ENCODE peak calls at places on chromosomes 1 and 21, in eight cellular contexts. P, J, X, Q, I, C, B and W are unnamed samples. For H3K36me3, the result is how much of the 10 kb centered on the place peaks cover.

GRCh38 chr21:44874240-44874496 is 678 bp upstream of the PTTG1IP start:
- DNase-seq in P (no peak), J (no peak), X (no peak), Q (no peak), I (no peak), C (no peak), B (no peak), W (no peak)

GRCh38 chr1:145714524-145715111 is 4.7 kb upstream of the CD160 start:
- DNase-seq in P (no peak), J (no peak), X (no peak), Q (peak), I (no peak), C (no peak), B (no peak), W (no peak)

GRCh38 chr1:156836892-156837291 is 20.2 kb upstream of the SH2D2A start:
- DNase-seq in P (no peak), J (no peak), X (no peak), Q (no peak), I (no peak), C (no peak), B (no peak), W (no peak)

GRCh38 chr1:236147521-236148470 is 5.5 kb downstream of the GPR137B start:
- DNase-seq in P (no peak), J (no peak), X (no peak), Q (no peak), I (no peak), C (no peak), B (no peak), W (no peak)

GRCh38 chr1:2824999-2825398 is 23.5 kb upstream of the TTC34 start:
- DNase-seq in P (no peak), J (no peak), X (no peak), Q (no peak), I (no peak), C (no peak), B (no peak), W (no peak)

GRCh38 chr1:221829327-221830011 is 87.6 kb upstream of the DUSP10 start:
- DNase-seq in P (peak), J (peak), X (no peak), Q (no peak), I (no peak), C (no peak), B (no peak), W (no peak)

GRCh38 chr1:208431721-208432120 is 187.5 kb upstream of the PLXNA2 start:
- DNase-seq in P (peak), J (peak), X (no peak), Q (no peak), I (no peak), C (no peak), B (no peak), W (no peak)

GRCh38 chr1:113253979-113254378 is 136.3 kb upstream of the MAGI3 start:
- DNase-seq in P (no peak), J (no peak), X (no peak), Q (no peak), I (no peak), C (no peak), B (no peak), W (no peak)

GRCh38 chr1:68269637-68270430 is 37.5 kb upstream of the WLS start:
- DNase-seq in P (peak), J (peak), X (no peak), Q (no peak), I (no peak), C (no peak), B (peak), W (no peak)

GRCh38 chr1:172533511-172534116 is 664 bp downstream of the SUCO start:
- DNase-seq in P (peak), J (peak), X (peak), Q (no peak), I (peak), C (no peak), B (peak), W (peak)

GRCh38 chr21:44329086-44329889 is 9.9 kb downstream of the CFAP410 start:
- DNase-seq in P (no peak), J (no peak), X (no peak), Q (no peak), I (no peak), C (no peak), B (no peak), W (peak)

GRCh38 chr1:40344597-40344996 is 27.5 kb upstream of the COL9A2 start:
- DNase-seq in P (no peak), J (peak), X (peak), Q (peak), I (no peak), C (peak), B (no peak), W (peak)

GRCh38 chr1:223045164-223045957 is 97.7 kb downstream of the TLR5 start:
- DNase-seq in P (no peak), J (no peak), X (no peak), Q (no peak), I (no peak), C (no peak), B (no peak), W (no peak)

GRCh38 chr21:33330726-33331125 is 6.0 kb downstream of the IFNAR1 start:
- DNase-seq in P (no peak), J (no peak), X (no peak), Q (no peak), I (no peak), C (no peak), B (no peak), W (no peak)

GRCh38 chr1:244896550-244896949 is 32.2 kb upstream of the HNRNPU start:
- DNase-seq in P (peak), J (peak), X (no peak), Q (no peak), I (no peak), C (no peak), B (no peak), W (no peak)

GRCh38 chr1:234609528-234610042 is 393 bp downstream of the IRF2BP2 start:
- DNase-seq in P (no peak), J (no peak), X (no peak), Q (no peak), I (peak), C (no peak), B (no peak), W (no peak)

GRCh38 chr1:22122273-22123070 is 20.4 kb downstream of the WNT4 start:
- DNase-seq in P (no peak), J (no peak), X (no peak), Q (no peak), I (no peak), C (no peak), B (no peak), W (no peak)

GRCh38 chr1:25922633-25923567 is 16.7 kb upstream of the STMN1 start:
- DNase-seq in P (peak), J (peak), X (peak), Q (peak), I (peak), C (peak), B (peak), W (peak)

DNA sequence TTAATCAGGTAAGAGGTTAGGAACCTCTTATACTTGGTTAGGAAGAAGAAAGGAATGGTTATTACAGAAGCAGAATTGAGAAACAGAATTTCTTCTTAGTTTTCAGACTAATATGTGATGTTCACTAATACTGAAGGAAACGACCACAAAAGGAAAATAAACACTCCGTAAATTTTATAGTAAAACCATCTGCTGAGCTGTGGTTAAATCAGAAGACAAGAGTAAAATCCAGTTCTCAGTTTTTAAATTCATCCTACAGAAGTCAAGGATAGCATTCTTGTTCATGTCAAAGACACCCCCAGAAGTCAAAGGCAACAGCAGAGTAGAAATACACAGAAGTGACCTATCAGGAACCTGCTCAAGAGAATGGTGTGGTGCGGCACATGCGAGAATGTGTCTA is 111.3 kb downstream of the SMYD2 start:
- DNase-seq in P (no peak), J (peak), X (no peak), Q (no peak), I (no peak), C (no peak), B (no peak), W (no peak)
- H3K36me3 ChIP-seq in P (under half), J (under half), X (under half), Q (under half), I (under half), C (under half), B (under half), W (under half)

GRCh38 chr21:37916795-37917142 is 512 bp upstream of the KCNJ6 start:
- DNase-seq in P (no peak), J (no peak), X (no peak), Q (no peak), I (peak), C (no peak), B (peak), W (peak)
- H3K4me3 ChIP-seq in P (no peak), J (peak), X (no peak), Q (peak), I (peak), C (no peak), B (no peak), W (no peak)

DNA sequence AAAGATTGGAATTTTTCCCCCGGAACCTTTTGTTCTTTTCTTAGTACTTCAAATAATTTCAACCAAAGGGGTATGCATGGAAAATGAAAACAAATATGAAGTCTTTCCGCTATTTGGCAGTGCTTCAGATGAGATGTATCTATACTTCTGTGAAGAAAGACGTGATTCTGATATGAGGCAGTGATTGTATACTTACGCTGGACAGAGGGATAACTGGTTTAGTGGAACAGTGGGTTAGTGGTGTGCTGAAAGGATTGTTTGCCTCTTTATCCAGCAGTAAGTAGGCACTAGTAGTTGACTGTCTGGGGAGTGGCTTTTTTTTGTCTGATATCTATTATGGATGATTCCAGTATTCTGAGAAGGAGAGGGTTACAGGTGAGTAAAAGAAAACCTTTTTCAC is 61.4 kb downstream of the MAST2 start:
- DNase-seq in P (peak), J (peak), X (no peak), Q (no peak), I (no peak), C (no peak), B (no peak), W (no peak)
- H3K27ac ChIP-seq in P (peak), J (no peak), X (no peak), Q (no peak), I (no peak), C (no peak), B (no peak), W (no peak)

GRCh38 chr1:119590377-119590776 is 57.7 kb downstream of the ZNF697 start:
- DNase-seq in P (no peak), J (no peak), X (no peak), Q (no peak), I (no peak), C (no peak), B (no peak), W (no peak)
- H3K36me3 ChIP-seq in P (under half), J (under half), X (under half), Q (under half), I (under half), C (under half), B (under half), W (under half)

DNA sequence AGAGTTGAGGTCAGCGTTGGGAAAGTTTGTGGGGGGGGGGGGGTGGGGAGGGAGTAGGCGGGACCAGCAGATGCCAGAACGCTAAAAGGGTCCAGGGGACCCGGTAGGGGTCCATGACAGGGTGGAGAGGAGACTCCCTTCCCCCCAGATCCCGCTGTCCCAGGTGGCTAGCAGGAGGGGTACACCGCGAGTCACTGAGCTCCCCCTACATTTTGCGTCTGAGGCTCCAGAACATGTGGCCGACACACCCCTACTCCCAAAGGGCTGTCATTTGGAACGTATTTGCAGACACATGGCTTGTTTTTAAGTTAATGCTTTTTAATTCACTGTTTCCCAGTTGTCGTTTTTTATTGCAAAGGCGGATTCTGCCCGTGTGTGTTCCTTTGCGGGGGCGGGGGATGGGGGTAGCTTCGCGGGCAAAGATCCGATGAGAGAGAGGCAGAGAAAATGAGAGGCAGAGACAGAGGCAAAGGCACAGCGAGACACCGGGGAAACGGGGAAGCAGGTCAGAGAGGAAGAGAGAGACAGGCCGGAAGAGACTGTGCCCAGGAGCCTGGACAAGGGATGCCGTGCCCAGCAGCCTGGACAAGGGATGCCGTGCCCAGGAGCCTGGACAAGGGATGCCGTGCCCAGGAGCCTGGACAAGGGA is 270.2 kb downstream of the FOXD2 start:
- DNase-seq in P (no peak), J (no peak), X (no peak), Q (no peak), I (no peak), C (no peak), B (no peak), W (no peak)
- H3K4me3 ChIP-seq in P (no peak), J (no peak), X (no peak), Q (no peak), I (no peak), C (no peak), B (no peak), W (no peak)

GRCh38 chr1:95854457-95854856 is 620.4 kb downstream of the RWDD3 start:
- DNase-seq in P (no peak), J (no peak), X (no peak), Q (no peak), I (no peak), C (no peak), B (no peak), W (peak)
- H3K27ac ChIP-seq in P (no peak), J (no peak), X (no peak), Q (no peak), I (no peak), C (no peak), B (no peak), W (no peak)

GRCh38 chr1:198880818-198881597 is 242.2 kb downstream of the PTPRC start:
- DNase-seq in P (peak), J (peak), X (no peak), Q (no peak), I (no peak), C (no peak), B (peak), W (no peak)
- H3K36me3 ChIP-seq in P (under half), J (under half), X (under half), Q (under half), I (under half), C (under half), B (under half), W (under half)

GRCh38 chr1:37471345-37472231 is 2.8 kb upstream of the ZC3H12A start:
- DNase-seq in P (peak), J (peak), X (no peak), Q (peak), I (peak), C (peak), B (peak), W (peak)
- H3K4me3 ChIP-seq in P (peak), J (peak), X (no peak), Q (peak), I (no peak), C (peak), B (no peak), W (no peak)

DNA sequence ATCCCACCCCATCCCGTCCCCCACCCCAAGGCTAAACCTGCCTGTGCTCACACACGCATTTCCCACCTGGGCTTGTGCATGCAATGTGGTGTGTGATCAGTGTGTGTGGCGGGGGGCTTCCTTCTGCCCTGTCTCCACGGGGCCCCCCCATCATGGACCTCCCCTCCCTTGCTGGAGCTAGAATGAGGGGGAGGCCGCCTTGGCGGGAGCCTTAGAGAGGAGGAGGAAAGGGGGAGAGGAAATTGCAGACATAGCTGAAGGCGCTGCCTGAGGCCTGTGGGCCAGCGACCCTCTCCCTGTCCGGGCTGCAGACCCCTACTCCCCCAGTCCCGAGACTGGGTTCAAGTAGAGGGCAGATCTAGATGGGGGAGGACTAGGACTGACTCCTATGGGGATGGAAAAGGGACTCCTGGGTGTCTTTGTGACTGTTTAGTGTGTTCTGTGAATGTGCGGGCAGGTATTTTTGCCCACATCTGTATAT is 917 bp upstream of the EVA1B start:
- DNase-seq in P (no peak), J (no peak), X (no peak), Q (no peak), I (no peak), C (no peak), B (no peak), W (no peak)
- H3K27ac ChIP-seq in P (no peak), J (peak), X (no peak), Q (peak), I (peak), C (peak), B (no peak), W (peak)

GRCh38 chr1:229855999-229856650 is 210.9 kb upstream of the GALNT2 start:
- DNase-seq in P (no peak), J (no peak), X (no peak), Q (no peak), I (no peak), C (no peak), B (no peak), W (no peak)
- H3K36me3 ChIP-seq in P (under half), J (under half), X (under half), Q (under half), I (under half), C (under half), B (under half), W (under half)